ENCODE peak calls at places on chromosomes 7 and 10, in eight cellular contexts. K is activated naive CD4-positive, alpha-beta T cell; V is ecto neural progenitor cell; D is Daoy; Y is activated CD4-positive, alpha-beta T cell treated with anti-CD3 and anti-CD28 coated beads, Interleukin-2, amount 50 U/mL, for 24 hours; M is COR-L47; P is midbrain; O is activated T-cell treated with anti-CD3 and anti-CD28 coated beads for 24 hours. I is an unnamed sample.

GRCh38 chr10:1203216-1203615 is 147.0 kb downstream of the WDR37 start:
- DNase-seq in K (no peak), V (no peak), D (no peak), Y (no peak), M (no peak), P (no peak), O (no peak), I (no peak)

GRCh38 chr10:31906039-31906438 is 22.6 kb downstream of the ARHGAP12 start:
- DNase-seq in K (no peak), V (no peak), D (no peak), Y (no peak), M (no peak), P (no peak), O (no peak), I (no peak)

GRCh38 chr7:159153511-159153910 is 8.8 kb upstream of the VIPR2 start:
- DNase-seq in K (no peak), V (no peak), D (no peak), Y (no peak), M (no peak), P (no peak), O (no peak), I (no peak)

GRCh38 chr7:20642171-20642570 is 26.7 kb downstream of the ABCB5 start:
- DNase-seq in K (no peak), V (no peak), D (peak), Y (no peak), M (no peak), P (no peak), O (no peak), I (no peak)

GRCh38 chr10:649798-650690 is 39.4 kb downstream of the DIP2C start:
- DNase-seq in K (no peak), V (no peak), D (no peak), Y (no peak), M (no peak), P (no peak), O (no peak), I (peak)

GRCh38 chr10:51397695-51398094 is 301.7 kb downstream of the CSTF2T start:
- DNase-seq in K (no peak), V (no peak), D (peak), Y (no peak), M (no peak), P (peak), O (no peak), I (peak)

GRCh38 chr7:22821702-22822485 is 755 bp downstream of the TOMM7 start:
- DNase-seq in K (no peak), V (no peak), D (peak), Y (no peak), M (no peak), P (no peak), O (no peak), I (no peak)

GRCh38 chr7:40530292-40530691 is 395.5 kb downstream of the SUGCT start:
- DNase-seq in K (no peak), V (no peak), D (no peak), Y (no peak), M (no peak), P (no peak), O (no peak), I (no peak)

GRCh38 chr10:43074409-43074808 is 2.5 kb upstream of the RET start:
- DNase-seq in K (no peak), V (no peak), D (no peak), Y (no peak), M (no peak), P (no peak), O (no peak), I (no peak)

GRCh38 chr10:12196531-12197211 is 683 bp downstream of the CDC123 start:
- DNase-seq in K (no peak), V (no peak), D (no peak), Y (no peak), M (no peak), P (no peak), O (no peak), I (no peak)

GRCh38 chr10:89814278-89814677 is 112.9 kb downstream of the KIF20B start:
- DNase-seq in K (no peak), V (no peak), D (no peak), Y (no peak), M (no peak), P (no peak), O (no peak), I (no peak)

GRCh38 chr7:105244594-105244993 is 144.1 kb downstream of the SRPK2 start:
- DNase-seq in K (no peak), V (no peak), D (no peak), Y (no peak), M (no peak), P (no peak), O (no peak), I (no peak)

GRCh38 chr10:125982256-125982948 is 86.0 kb downstream of the FANK1 start:
- DNase-seq in K (no peak), V (peak), D (peak), Y (no peak), M (no peak), P (peak), O (peak), I (peak)

GRCh38 chr7:116828281-116828680 is 34.1 kb upstream of the CAPZA2 start:
- DNase-seq in K (no peak), V (no peak), D (no peak), Y (no peak), M (no peak), P (no peak), O (no peak), I (no peak)

GRCh38 chr7:115068220-115068619 is 146.3 kb downstream of the MDFIC start:
- DNase-seq in K (no peak), V (no peak), D (no peak), Y (no peak), M (no peak), P (no peak), O (no peak), I (no peak)

GRCh38 chr7:136869991-136870798 is 1.7 kb downstream of the CHRM2 start:
- DNase-seq in K (no peak), V (peak), D (peak), Y (no peak), M (no peak), P (no peak), O (no peak), I (no peak)

GRCh38 chr10:43978091-43978490 is 329.4 kb upstream of the ZNF32 start:
- DNase-seq in K (no peak), V (no peak), D (no peak), Y (no peak), M (no peak), P (no peak), O (no peak), I (no peak)

GRCh38 chr7:155455776-155456516 is 2.0 kb upstream of the EN2 start:
- DNase-seq in K (no peak), V (no peak), D (no peak), Y (no peak), M (no peak), P (no peak), O (no peak), I (no peak)

GRCh38 chr7:134618756-134619530 is 27.7 kb upstream of the BPGM start:
- DNase-seq in K (no peak), V (no peak), D (peak), Y (no peak), M (no peak), P (no peak), O (no peak), I (no peak)

GRCh38 chr7:128869138-128869943 is 6.7 kb downstream of the ATP6V1F start:
- DNase-seq in K (no peak), V (peak), D (peak), Y (peak), M (peak), P (peak), O (no peak), I (peak)

GRCh38 chr10:78215645-78216044 is 182.0 kb downstream of the RPS24 start:
- DNase-seq in K (no peak), V (no peak), D (no peak), Y (no peak), M (no peak), P (peak), O (peak), I (no peak)

GRCh38 chr10:79219276-79219957 is 127.9 kb upstream of the PPIF start:
- DNase-seq in K (no peak), V (no peak), D (no peak), Y (no peak), M (no peak), P (no peak), O (no peak), I (no peak)

GRCh38 chr10:29955308-29955935 is 104.0 kb downstream of the JCAD start:
- DNase-seq in K (no peak), V (no peak), D (peak), Y (no peak), M (no peak), P (no peak), O (no peak), I (no peak)

GRCh38 chr7:29920491-29920890 is 69.1 kb downstream of the SCRN1 start:
- DNase-seq in K (no peak), V (no peak), D (no peak), Y (no peak), M (no peak), P (no peak), O (no peak), I (no peak)